ENCODE peak calls at places on chromosomes 6 and 20, in six cellular contexts. D is H1, A is HCT116, N is HepG2, Z is K562, C is GM12878. R is an unnamed sample.

GRCh38 chr20:62362590-62362940 is 4.5 kb downstream of the LAMA5 start:
- DNase-seq in D (no peak), A (no peak), N (no peak), Z (no peak), C (no peak), R (no peak)

GRCh38 chr20:38799248-38799647 is 6.2 kb upstream of the PPP1R16B start:
- DNase-seq in D (no peak), A (no peak), N (no peak), Z (no peak), C (no peak), R (no peak)

GRCh38 chr6:109790131-109790530 is 99.0 kb downstream of the FIG4 start:
- DNase-seq in D (no peak), A (no peak), N (peak; percentile 18), Z (no peak), C (no peak), R (no peak)

GRCh38 chr6:25229671-25230321 is 49.4 kb upstream of the CARMIL1 start:
- DNase-seq in D (no peak), A (peak; percentile 15), N (no peak), Z (no peak), C (no peak), R (no peak)

GRCh38 chr6:163753430-163753829 is 338.9 kb downstream of the QKI start:
- DNase-seq in D (no peak), A (no peak), N (no peak), Z (no peak), C (no peak), R (no peak)

GRCh38 chr6:90411292-90411781 is 114.7 kb upstream of the BACH2 start:
- DNase-seq in D (no peak), A (peak; percentile 71), N (no peak), Z (no peak), C (peak; percentile 59), R (no peak)

GRCh38 chr20:33793011-33793931 is 17.9 kb upstream of the CHMP4B start:
- DNase-seq in D (no peak), A (no peak), N (peak; percentile 40), Z (no peak), C (no peak), R (no peak)

GRCh38 chr6:26389349-26389799 is 6.5 kb downstream of the BTN2A2 start:
- DNase-seq in D (no peak), A (no peak), N (no peak), Z (no peak), C (no peak), R (no peak)

GRCh38 chr6:66210964-66211363 is 503.9 kb upstream of the EYS start:
- DNase-seq in D (no peak), A (no peak), N (no peak), Z (no peak), C (no peak), R (no peak)

GRCh38 chr6:37788259-37788658 is 31.3 kb upstream of the ZFAND3 start:
- DNase-seq in D (no peak), A (no peak), N (no peak), Z (no peak), C (no peak), R (no peak)

GRCh38 chr6:137764464-137764863 is 102.6 kb upstream of the TNFAIP3 start:
- DNase-seq in D (no peak), A (no peak), N (no peak), Z (no peak), C (no peak), R (no peak)

GRCh38 chr6:2868637-2869379 is 27.1 kb upstream of the SERPINB1 start:
- DNase-seq in D (no peak), A (no peak), N (no peak), Z (no peak), C (no peak), R (no peak)

GRCh38 chr20:4519530-4519929 is 202.2 kb upstream of the PRND start:
- DNase-seq in D (no peak), A (no peak), N (no peak), Z (peak; percentile 9), C (no peak), R (no peak)

GRCh38 chr6:168093634-168094033 is 14.6 kb upstream of the FRMD1 start:
- DNase-seq in D (no peak), A (no peak), N (no peak), Z (no peak), C (no peak), R (no peak)

GRCh38 chr6:26197736-26198625 is 110.8 kb downstream of the HFE start:
- DNase-seq in D (no peak), A (peak; percentile 35), N (peak; percentile 62), Z (no peak), C (no peak), R (no peak)

GRCh38 chr6:47169785-47170685 is 127.9 kb upstream of the ADGRF1 start:
- DNase-seq in D (no peak), A (no peak), N (no peak), Z (no peak), C (no peak), R (no peak)

GRCh38 chr6:113050010-113050893 is 703.1 kb downstream of the RFPL4B start:
- DNase-seq in D (no peak), A (no peak), N (no peak), Z (no peak), C (no peak), R (no peak)

GRCh38 chr20:41169791-41170351 is 32.5 kb downstream of the PLCG1 start:
- DNase-seq in D (no peak), A (no peak), N (no peak), Z (no peak), C (no peak), R (no peak)

GRCh38 chr20:12166053-12166717 is 248.5 kb downstream of the BTBD3 start:
- DNase-seq in D (no peak), A (no peak), N (no peak), Z (no peak), C (no peak), R (no peak)

GRCh38 chr20:56418385-56418861 is 6.4 kb downstream of the CASS4 start:
- DNase-seq in D (no peak), A (no peak), N (no peak), Z (no peak), C (no peak), R (no peak)

GRCh38 chr20:37356387-37356786 is 10.4 kb downstream of the SRC start:
- DNase-seq in D (no peak), A (no peak), N (no peak), Z (no peak), C (no peak), R (no peak)

DNA sequence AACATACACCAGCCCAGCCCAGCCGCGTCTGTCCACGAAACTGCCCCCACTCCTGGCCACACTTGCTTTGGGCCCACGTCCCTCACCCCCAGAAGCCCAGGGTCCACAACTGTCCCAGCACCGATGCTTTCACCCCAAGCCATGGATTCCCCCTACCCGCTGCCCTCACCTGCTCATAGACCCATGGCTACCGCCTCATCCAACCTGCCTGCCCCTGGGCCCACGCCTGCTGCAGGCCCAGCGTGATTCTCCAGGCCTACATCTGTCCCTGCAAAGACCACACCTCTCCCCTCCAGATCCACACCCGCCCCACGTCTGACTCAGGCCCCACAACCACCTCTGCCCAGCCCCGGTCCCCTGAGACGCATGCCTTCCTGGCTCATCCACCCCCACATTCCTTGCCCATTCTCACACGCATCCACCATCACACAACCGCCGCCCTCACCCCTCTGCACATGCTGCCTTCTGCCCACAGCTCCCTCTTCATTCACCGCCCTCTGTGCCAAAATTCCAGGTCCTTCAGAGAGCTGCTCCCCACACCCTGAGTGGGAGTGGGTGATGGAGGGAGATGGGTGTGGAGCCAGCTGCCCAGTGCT is 86.7 kb downstream of the GRM4 start:
- DNase-seq in D (no peak), A (no peak), N (no peak), Z (no peak), C (no peak), R (no peak)
- H3K4me3 ChIP-seq in D (no peak overlapping the region), A (no peak overlapping the region), N (no peak overlapping the region), Z (no peak overlapping the region), C (no peak overlapping the region), R (no peak overlapping the region)

GRCh38 chr6:134508862-134509498 is 191.1 kb upstream of the SGK1 start:
- DNase-seq in D (no peak), A (no peak), N (no peak), Z (no peak), C (no peak), R (no peak)
- TF ChIP-seq ZNF274 in D (no peak), A (no peak), N (no peak), Z (no peak), C (no peak), R (no peak)

GRCh38 chr20:45346851-45347250 is 1.4 kb downstream of the SDC4 start:
- DNase-seq in D (no peak), A (no peak), N (no peak), Z (no peak), C (no peak), R (no peak)
- H3K9ac ChIP-seq in D (no peak overlapping the region), A (peak overlapping the region; percentile 80), N (peak overlapping the region; percentile 76), Z (peak overlapping the region; percentile 74), C (no peak overlapping the region), R (peak overlapping the region; percentile 93)

GRCh38 chr6:170122676-170123075 is 168.2 kb downstream of the DLL1 start:
- DNase-seq in D (no peak), A (no peak), N (no peak), Z (no peak), C (no peak), R (no peak)
- H3K4me3 ChIP-seq in D (no peak overlapping the region), A (no peak overlapping the region), N (no peak overlapping the region), Z (no peak overlapping the region), C (no peak overlapping the region), R (no peak overlapping the region)

R was measured in NT2/D1.